ENCODE peak calls at places on chromosomes 2 and 18, in four cellular contexts. V is tibial nerve, S is sigmoid colon, J is ovary. A is an unnamed sample.

GRCh38 chr2:86631846-86632485 is 8.3 kb upstream of the RNF103 start:
- DNase-seq in V (no peak), S (no peak), J (no peak), A (no peak)

GRCh38 chr2:170332676-170333402 is 154.9 kb downstream of the MYO3B start:
- DNase-seq in V (no peak), S (no peak), J (no peak), A (no peak)

GRCh38 chr2:105775809-105776559 is 31.3 kb downstream of the NCK2 start:
- DNase-seq in V (no peak), S (no peak), J (no peak), A (peak; percentile 35)

GRCh38 chr2:121999273-121999672 is 243.8 kb downstream of the TSN start:
- DNase-seq in V (no peak), S (no peak), J (no peak), A (peak; percentile 34)

GRCh38 chr2:171787333-171788072 is 100.2 kb downstream of the DYNC1I2 start:
- DNase-seq in V (no peak), S (no peak), J (no peak), A (no peak)

GRCh38 chr2:205800804-205801203 is 118.5 kb downstream of the NRP2 start:
- DNase-seq in V (no peak), S (peak; percentile 94), J (peak; percentile 91), A (peak; percentile 55)

GRCh38 chr2:60549250-60550150 is 4.0 kb downstream of the BCL11A start:
- DNase-seq in V (no peak), S (peak; percentile 65), J (peak; percentile 35), A (peak; percentile 46)

GRCh38 chr2:233795735-233796171 is 17.6 kb downstream of the MROH2A start:
- DNase-seq in V (no peak), S (no peak), J (no peak), A (no peak)

GRCh38 chr2:187615364-187615763 is 61.1 kb upstream of the TFPI start:
- DNase-seq in V (no peak), S (no peak), J (no peak), A (no peak)

GRCh38 chr2:49294225-49294624 is 139.9 kb upstream of the FSHR start:
- DNase-seq in V (no peak), S (no peak), J (no peak), A (no peak)

GRCh38 chr2:55123851-55124269 is 73.6 kb upstream of the RTN4 start:
- DNase-seq in V (no peak), S (no peak), J (no peak), A (no peak)

GRCh38 chr2:221571108-221571390 is 1.1 kb downstream of the EPHA4 start:
- DNase-seq in V (no peak), S (no peak), J (peak; percentile 52), A (peak; percentile 11)

GRCh38 chr2:134536312-134536711 is 182.5 kb downstream of the TMEM163 start:
- DNase-seq in V (no peak), S (no peak), J (no peak), A (no peak)

GRCh38 chr2:67213677-67214402 is 183.3 kb upstream of the ETAA1 start:
- DNase-seq in V (no peak), S (no peak), J (no peak), A (no peak)

GRCh38 chr2:239239607-239240479 is 161.0 kb downstream of the HDAC4 start:
- DNase-seq in V (no peak), S (peak; percentile 77), J (peak; percentile 69), A (no peak)
- H3K4me1 ChIP-seq in V (no peaks in the 10 kb centered on the region), S (peaks cover 56% of the 10 kb centered on the region), J (peaks cover 18% of the 10 kb centered on the region), A (peaks cover 37% of the 10 kb centered on the region)

DNA sequence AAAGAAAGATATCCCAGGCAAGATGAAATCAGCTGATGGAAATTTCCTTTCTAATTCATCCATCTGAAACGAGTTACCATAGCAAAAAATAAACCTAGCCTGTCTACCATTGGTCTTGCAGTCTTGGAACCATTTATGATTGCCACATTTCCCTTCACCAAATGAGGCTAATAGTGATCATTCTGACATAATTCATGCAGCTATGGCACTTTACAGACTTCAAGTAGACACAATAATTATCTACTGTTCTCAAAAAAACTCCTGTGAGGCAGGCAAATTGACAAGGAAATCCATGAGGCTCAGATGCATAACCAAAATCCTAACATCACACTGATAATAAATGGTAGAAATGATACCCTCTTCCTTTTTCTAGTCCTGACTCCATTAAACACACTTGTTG is 1669.7 kb upstream of the LRRTM1 start:
- DNase-seq in V (no peak), S (no peak), J (no peak), A (no peak)
- TF ChIP-seq EP300 in V (no peak), S (no peak), J (no peak), A (no peak)

GRCh38 chr2:33392366-33392765 is 84.1 kb upstream of the RASGRP3 start:
- DNase-seq in V (no peak), S (no peak), J (no peak), A (peak; percentile 11)
- H3K4me1 ChIP-seq in V (no peaks in the 10 kb centered on the region), S (peaks cover 6% of the 10 kb centered on the region), J (peaks cover 4% of the 10 kb centered on the region), A (no peaks in the 10 kb centered on the region)

GRCh38 chr2:232435805-232436204 is 20.1 kb upstream of the ALPI start:
- DNase-seq in V (no peak), S (no peak), J (no peak), A (no peak)

GRCh38 chr2:232436381-232437129 is 19.4 kb upstream of the ALPI start:
- DNase-seq in V (no peak), S (no peak), J (no peak), A (no peak)

GRCh38 chr2:232434563-232435374 is 21.2 kb upstream of the ALPI start:
- DNase-seq in V (no peak), S (no peak), J (no peak), A (no peak)

GRCh38 chr2:232434091-232434490 is 21.9 kb upstream of the ALPI start:
- DNase-seq in V (no peak), S (no peak), J (no peak), A (no peak)

DNA sequence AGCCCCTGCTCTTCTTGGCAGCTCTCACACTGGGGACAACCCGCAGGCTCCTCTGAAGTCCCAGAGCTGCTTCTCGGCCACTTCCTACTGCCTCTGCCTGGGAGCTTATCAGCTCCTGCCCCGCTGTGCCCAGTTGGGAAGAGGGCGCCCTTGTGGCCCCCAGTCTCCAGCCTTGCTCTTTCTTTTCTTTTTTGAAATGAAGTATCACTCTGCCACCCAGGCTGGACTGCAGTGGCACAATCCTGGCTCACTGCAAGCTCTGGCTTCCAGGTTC is 20.6 kb upstream of the ALPI start:
- DNase-seq in V (no peak), S (no peak), J (no peak), A (no peak)
- TF ChIP-seq EP300 in V (no peak), S (no peak), J (no peak), A (no peak)

DNA sequence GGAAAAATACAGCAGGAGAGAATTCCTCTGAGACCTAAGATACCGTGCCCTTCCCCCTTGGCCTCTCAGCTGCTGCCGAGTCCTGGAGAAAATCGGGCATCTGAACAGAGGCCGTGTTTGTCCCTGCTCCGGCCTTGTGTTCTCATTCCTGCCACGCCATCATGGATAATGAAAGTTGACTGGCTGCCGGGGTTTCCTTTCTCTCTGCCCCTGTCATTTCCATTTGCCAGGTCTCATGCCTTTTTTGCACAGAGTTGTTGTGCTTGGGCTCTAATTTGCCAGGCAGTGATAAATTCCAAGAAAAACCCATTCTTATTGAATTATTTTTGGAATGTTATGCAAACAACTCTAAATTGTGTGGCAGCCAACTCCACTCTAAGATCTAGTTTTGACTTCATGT is 496.9 kb upstream of the TNP1 start:
- DNase-seq in V (peak; percentile 33), S (no peak), J (peak; percentile 65), A (no peak)
- H3K4me1 ChIP-seq in V (peaks cover 12% of the 10 kb centered on the region), S (peaks cover 60% of the 10 kb centered on the region), J (peaks cover 33% of the 10 kb centered on the region), A (peaks cover 9% of the 10 kb centered on the region)

GRCh38 chr18:3590096-3590655 is 140.2 kb downstream of the TGIF1 start:
- DNase-seq in V (no peak), S (no peak), J (no peak), A (no peak)

GRCh38 chr18:3584266-3584665 is 134.3 kb downstream of the TGIF1 start:
- DNase-seq in V (no peak), S (no peak), J (no peak), A (no peak)

GRCh38 chr18:3584897-3585460 is 135.0 kb downstream of the TGIF1 start:
- DNase-seq in V (no peak), S (no peak), J (no peak), A (no peak)

GRCh38 chr18:3581890-3582289 is 131.9 kb downstream of the TGIF1 start:
- DNase-seq in V (no peak), S (no peak), J (no peak), A (no peak)

DNA sequence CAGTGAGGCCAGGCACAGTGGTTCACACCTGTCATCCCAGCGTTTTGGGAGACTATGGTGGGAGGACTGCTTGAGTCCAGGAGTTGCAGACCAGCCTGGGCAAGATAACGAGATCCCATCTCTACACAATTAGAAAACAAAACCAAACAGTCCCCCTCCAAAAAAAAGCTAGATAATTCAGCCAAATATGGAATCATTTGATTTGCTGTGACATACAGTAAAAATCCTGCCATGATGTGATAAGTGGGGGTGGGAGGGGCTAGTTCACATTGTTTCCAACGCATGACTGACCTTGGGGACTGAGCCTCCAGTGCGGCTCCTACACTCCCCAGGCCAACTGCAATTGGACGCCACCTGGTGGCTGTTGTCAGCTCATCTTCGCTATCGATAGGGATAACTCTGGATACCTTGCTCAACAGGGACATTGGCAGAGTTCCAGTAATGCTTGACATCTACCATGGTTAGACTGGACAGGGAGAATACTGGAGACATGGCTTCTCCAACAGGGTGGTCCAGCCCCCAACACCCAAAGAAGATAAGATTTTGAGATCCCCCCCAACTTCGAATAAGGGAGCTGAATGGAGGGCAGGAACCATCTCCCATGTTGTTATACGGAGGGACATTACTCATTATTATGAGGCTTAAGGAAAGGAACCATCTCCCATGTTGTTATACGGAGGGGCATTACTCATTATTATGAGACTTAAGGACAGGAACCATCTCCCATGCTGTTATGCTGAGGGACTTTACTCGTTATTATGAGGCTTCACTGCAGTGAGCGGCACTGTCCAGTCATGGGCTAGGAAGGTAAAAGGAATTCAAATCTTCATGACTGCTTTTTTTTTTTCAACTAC is 135.9 kb downstream of the TGIF1 start:
- DNase-seq in V (peak; percentile 82), S (peak; percentile 87), J (peak; percentile 70), A (peak; percentile 90)
- TF ChIP-seq EP300 in V (no peak), S (no peak), J (no peak), A (no peak)

DNA sequence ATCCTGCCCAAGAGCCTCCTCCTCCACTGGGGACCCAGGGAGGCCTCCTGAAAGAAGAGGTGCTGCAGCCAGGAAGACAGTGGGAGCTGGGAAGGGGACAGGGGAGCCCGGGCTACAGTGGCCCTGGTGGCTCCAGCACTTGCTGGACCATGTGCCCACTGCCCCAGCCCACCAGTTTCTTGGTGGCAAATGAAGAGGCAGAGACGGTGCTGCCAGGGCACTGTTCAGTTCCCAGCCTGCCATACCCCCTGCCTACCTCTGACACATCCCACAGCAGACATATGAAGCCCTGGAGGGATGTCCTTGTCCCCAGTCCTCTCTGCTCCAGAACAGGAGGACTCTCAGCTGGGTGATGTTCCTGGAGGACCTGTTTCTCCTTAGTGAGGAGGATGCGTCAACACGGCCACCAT is 3.7 kb downstream of the RAMP1 start:
- DNase-seq in V (no peak), S (peak; percentile 67), J (no peak), A (no peak)
- H3K4me1 ChIP-seq in V (peaks cover 18% of the 10 kb centered on the region), S (peaks cover 74% of the 10 kb centered on the region), J (peaks cover 2% of the 10 kb centered on the region), A (peaks cover 50% of the 10 kb centered on the region)